ENCODE peak calls at places on chromosomes 16 and 17, in seven cellular contexts. O is Right ventricle myocardium superior, M is NCI-H345, L is posterior cingulate gyrus, F is mucosa of descending colon, X is Caco-2, E is choroid plexus epithelial cell. G is an unnamed sample.

GRCh38 chr16:67255553-67256030 is 6.8 kb downstream of the SLC9A5 start:
- DNase-seq in L (peak), X (no peak), M (no peak), E (no peak), O (no peak), F (no peak), G (no peak)

GRCh38 chr16:86343111-86343642 is 167.2 kb upstream of the FOXF1 start:
- DNase-seq in X (peak), M (no peak), F (peak), O (peak), L (no peak), E (peak), G (peak)

GRCh38 chr16:13095061-13095460 is 193.7 kb downstream of the SHISA9 start:
- DNase-seq in E (no peak), X (no peak), F (no peak), L (no peak), O (no peak), M (no peak), G (no peak)

GRCh38 chr17:1959871-1960569 is 65.1 kb downstream of the RTN4RL1 start:
- DNase-seq in F (no peak), O (no peak), M (no peak), E (peak), L (peak), X (no peak), G (no peak)

GRCh38 chr16:46857261-46857962 is 26.4 kb upstream of the C16orf87 start:
- DNase-seq in M (peak), E (peak), L (peak), X (no peak), F (peak), O (no peak), G (peak)

GRCh38 chr17:7834554-7834890 is 505 bp downstream of the KDM6B start:
- DNase-seq in L (no peak), X (no peak), O (peak), E (peak), M (peak), F (peak), G (no peak)

GRCh38 chr16:67378642-67379041 is 14.7 kb downstream of the TPPP3 start:
- DNase-seq in F (no peak), L (no peak), E (peak), M (no peak), X (no peak), O (no peak), G (no peak)

GRCh38 chr16:50252082-50252611 is 14.2 kb upstream of the ADCY7 start:
- DNase-seq in L (peak), X (no peak), M (no peak), O (no peak), F (no peak), E (no peak), G (no peak)

GRCh38 chr16:74817851-74818250 is 43.2 kb upstream of the FA2H start:
- DNase-seq in X (no peak), M (no peak), E (no peak), L (no peak), O (no peak), F (no peak), G (no peak)

GRCh38 chr16:9447699-9448098 is 356.3 kb downstream of the HAPSTR1 start:
- DNase-seq in E (no peak), O (no peak), X (no peak), L (no peak), F (no peak), M (no peak), G (no peak)

GRCh38 chr17:45940826-45941225 is 46.5 kb downstream of the MAPT start:
- DNase-seq in M (no peak), O (peak), E (no peak), X (no peak), L (no peak), F (peak), G (peak)

GRCh38 chr17:12020595-12021590 is at the start of gene MAP2K4:
- DNase-seq in X (peak), M (peak), L (peak), O (peak), E (peak), F (peak), G (peak)

GRCh38 chr17:29570521-29570920 is 2.0 kb downstream of the TP53I13 start:
- DNase-seq in E (no peak), M (no peak), O (no peak), X (no peak), L (peak), F (peak), G (no peak)

GRCh38 chr17:69232650-69233049 is 4.0 kb upstream of the ABCA10 start:
- DNase-seq in L (no peak), O (no peak), F (no peak), X (no peak), M (no peak), E (no peak), G (no peak)

GRCh38 chr16:78235168-78235800 is 135.8 kb downstream of the WWOX start:
- DNase-seq in X (peak), L (peak), E (peak), F (peak), O (peak), M (peak), G (peak)

GRCh38 chr17:6361733-6362132 is 73.2 kb downstream of the AIPL1 start:
- DNase-seq in O (no peak), M (no peak), E (peak), F (no peak), X (no peak), L (no peak), G (peak)

GRCh38 chr17:64662774-64663367 is 764 bp upstream of the SMURF2 start:
- DNase-seq in O (no peak), E (no peak), M (no peak), X (no peak), F (no peak), L (no peak), G (no peak)

GRCh38 chr17:13560935-13561334 is 40.8 kb downstream of the HS3ST3A1 start:
- DNase-seq in M (no peak), L (no peak), F (no peak), E (no peak), O (no peak), X (no peak), G (no peak)

GRCh38 chr17:3865166-3865565 is 19.1 kb upstream of the NCBP3 start:
- DNase-seq in F (no peak), O (no peak), L (peak), X (no peak), M (no peak), E (peak), G (no peak)

GRCh38 chr16:66260522-66261290 is 105.8 kb upstream of the CDH5 start:
- DNase-seq in L (no peak), M (no peak), O (no peak), F (no peak), X (peak), E (no peak), G (no peak)

GRCh38 chr16:69848635-69849545 is 86.8 kb downstream of the WWP2 start:
- DNase-seq in F (peak), O (peak), M (no peak), X (no peak), E (peak), L (peak), G (peak)

GRCh38 chr16:70252355-70252988 is 732 bp upstream of the EXOSC6 start:
- DNase-seq in X (peak), E (peak), F (no peak), L (peak), O (no peak), M (peak), G (peak)

GRCh38 chr17:14826361-14826760 is 438.8 kb downstream of the PMP22 start:
- DNase-seq in L (no peak), O (no peak), E (no peak), X (no peak), F (no peak), M (no peak), G (no peak)

GRCh38 chr17:58232707-58233156 is 5.7 kb upstream of the LPO start:
- DNase-seq in L (no peak), X (no peak), M (no peak), E (peak), F (no peak), O (no peak), G (peak)